ENCODE peak calls at places on chromosome 22, in seven cellular contexts. F is Peyer's patch; J is CD8-positive, alpha-beta T cell; C is neural progenitor cell; T is heart right ventricle; K is lower lobe of right lung; P is cardiac muscle cell. R is an unnamed sample.

GRCh38 chr22:37661160-37661924 is 2.8 kb downstream of the PDXP start:
- DNase-seq in F (no peak), J (no peak), C (peak), T (no peak), K (no peak), P (peak), R (no peak)

GRCh38 chr22:41382098-41382578 is 396 bp downstream of the TEF start:
- DNase-seq in F (peak), J (peak), C (peak), T (peak), K (peak), P (peak), R (peak)

GRCh38 chr22:30246962-30247376 is 410 bp upstream of the LIF start:
- DNase-seq in F (peak), J (no peak), C (no peak), T (no peak), K (no peak), P (no peak), R (no peak)

GRCh38 chr22:20456064-20456721 is 18.6 kb upstream of the SCARF2 start:
- DNase-seq in F (peak), J (peak), C (peak), T (peak), K (peak), P (peak), R (peak)

GRCh38 chr22:31160328-31160978 is 471 bp downstream of the RNF185 start:
- DNase-seq in F (no peak), J (no peak), C (no peak), T (no peak), K (no peak), P (peak), R (no peak)

GRCh38 chr22:25880524-25880923 is 138.5 kb downstream of the MYO18B start:
- DNase-seq in F (no peak), J (no peak), C (no peak), T (no peak), K (no peak), P (no peak), R (no peak)

GRCh38 chr22:29747832-29748231 is 19.0 kb downstream of the ZMAT5 start:
- DNase-seq in F (peak), J (no peak), C (no peak), T (no peak), K (no peak), P (no peak), R (no peak)

GRCh38 chr22:41308054-41308453 is 6.7 kb downstream of the ZC3H7B start:
- DNase-seq in F (no peak), J (no peak), C (no peak), T (no peak), K (no peak), P (no peak), R (no peak)

GRCh38 chr22:40521046-40521445 is 115.5 kb downstream of the MRTFA start:
- DNase-seq in F (no peak), J (no peak), C (no peak), T (no peak), K (no peak), P (no peak), R (no peak)

GRCh38 chr22:27206001-27206746 is 548.8 kb downstream of the MIAT start:
- DNase-seq in F (no peak), J (no peak), C (no peak), T (no peak), K (no peak), P (no peak), R (peak)

GRCh38 chr22:45586651-45587405 is 84.1 kb downstream of the FBLN1 start:
- DNase-seq in F (no peak), J (no peak), C (no peak), T (no peak), K (peak), P (no peak), R (no peak)

GRCh38 chr22:40325315-40325714 is 21.0 kb upstream of the ADSL start:
- DNase-seq in F (no peak), J (peak), C (no peak), T (no peak), K (no peak), P (no peak), R (no peak)

GRCh38 chr22:26169312-26170111 is at the start of gene SEZ6L:
- DNase-seq in F (no peak), J (no peak), C (peak), T (peak), K (peak), P (peak), R (no peak)

GRCh38 chr22:41106122-41106968 is 14.0 kb downstream of the EP300 start:
- DNase-seq in F (no peak), J (no peak), C (no peak), T (no peak), K (no peak), P (no peak), R (no peak)

GRCh38 chr22:26174280-26174679 is 5.0 kb downstream of the SEZ6L start:
- DNase-seq in F (no peak), J (no peak), C (peak), T (no peak), K (no peak), P (peak), R (no peak)

GRCh38 chr22:40051322-40051721 is 56.6 kb downstream of the FAM83F start:
- DNase-seq in F (no peak), J (no peak), C (no peak), T (no peak), K (no peak), P (no peak), R (no peak)

GRCh38 chr22:19823191-19823590 is 31.5 kb downstream of the GNB1L start:
- DNase-seq in F (no peak), J (no peak), C (no peak), T (no peak), K (peak), P (no peak), R (peak)

GRCh38 chr22:26273011-26273675 is 103.9 kb downstream of the SEZ6L start:
- DNase-seq in F (no peak), J (no peak), C (no peak), T (no peak), K (no peak), P (no peak), R (no peak)

GRCh38 chr22:27130949-27131745 is 473.8 kb downstream of the MIAT start:
- DNase-seq in F (no peak), J (no peak), C (no peak), T (no peak), K (no peak), P (no peak), R (no peak)

GRCh38 chr22:26986051-26986881 is 328.9 kb downstream of the MIAT start:
- DNase-seq in F (no peak), J (no peak), C (peak), T (no peak), K (no peak), P (no peak), R (no peak)

GRCh38 chr22:46696614-46697013 is 41.4 kb downstream of the CERK start:
- DNase-seq in F (no peak), J (no peak), C (no peak), T (no peak), K (no peak), P (no peak), R (no peak)

GRCh38 chr22:29765905-29766631 is 739 bp downstream of the ZMAT5 start:
- DNase-seq in F (no peak), J (no peak), C (no peak), T (no peak), K (no peak), P (peak), R (no peak)

GRCh38 chr22:24972369-24972768 is 19.9 kb downstream of the KIAA1671 start:
- DNase-seq in F (no peak), J (no peak), C (no peak), T (no peak), K (no peak), P (no peak), R (no peak)

GRCh38 chr22:35611891-35612576 is 5.1 kb downstream of the MB start:
- DNase-seq in F (no peak), J (no peak), C (no peak), T (no peak), K (peak), P (no peak), R (no peak)

GRCh38 chr22:35609761-35610160 is 7.4 kb downstream of the MB start:
- DNase-seq in F (no peak), J (no peak), C (no peak), T (no peak), K (peak), P (no peak), R (no peak)

GRCh38 chr22:35611200-35611890 is 5.8 kb downstream of the MB start:
- DNase-seq in F (no peak), J (no peak), C (no peak), T (no peak), K (peak), P (no peak), R (no peak)

GRCh38 chr22:35609261-35609660 is 7.9 kb downstream of the MB start:
- DNase-seq in F (no peak), J (no peak), C (no peak), T (no peak), K (peak), P (no peak), R (no peak)

DNA sequence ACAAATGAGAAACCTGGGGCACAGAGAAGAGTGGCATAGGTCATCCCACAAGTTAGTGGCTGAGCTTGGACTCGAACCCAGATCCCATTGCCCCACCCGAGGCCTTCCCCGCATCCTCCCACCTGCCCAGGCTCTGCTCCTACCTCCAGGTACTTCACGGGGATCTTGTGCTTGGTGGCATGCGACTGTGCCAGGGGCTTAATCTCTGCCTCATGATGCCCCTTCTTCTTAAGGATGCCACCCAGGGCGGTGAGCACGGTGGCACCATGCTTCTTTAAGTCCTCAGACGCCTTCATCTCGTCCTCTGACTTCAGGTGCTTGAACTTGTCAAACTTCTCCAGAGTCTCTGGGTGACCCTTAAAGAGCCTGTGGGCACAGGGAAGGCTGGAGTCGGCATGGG is 6.4 kb downstream of the MB start:
- DNase-seq in F (no peak), J (no peak), C (no peak), T (no peak), K (peak), P (no peak), R (no peak)
- H3K27ac ChIP-seq in F (no peak), J (no peak), C (no peak), T (peak), K (no peak), P (no peak), R (no peak)

GRCh38 chr22:50260801-50261614 is 475 bp downstream of the MAPK12 start:
- DNase-seq in F (no peak), J (no peak), C (peak), T (no peak), K (peak), P (peak), R (no peak)
- H3K27ac ChIP-seq in F (no peak), J (no peak), C (no peak), T (peak), K (no peak), P (no peak), R (no peak)

GRCh38 chr22:34115722-34116121 is 195.4 kb upstream of the LARGE1 start:
- DNase-seq in F (no peak), J (no peak), C (no peak), T (no peak), K (no peak), P (no peak), R (no peak)
- H3K27ac ChIP-seq in F (no peak), J (no peak), C (no peak), T (no peak), K (no peak), P (no peak), R (no peak)

GRCh38 chr22:36298118-36298517 is 45.2 kb downstream of the APOL1 start:
- DNase-seq in F (no peak), J (no peak), C (no peak), T (no peak), K (no peak), P (no peak), R (no peak)
- H3K27ac ChIP-seq in F (no peak), J (no peak), C (no peak), T (no peak), K (no peak), P (no peak), R (peak)

DNA sequence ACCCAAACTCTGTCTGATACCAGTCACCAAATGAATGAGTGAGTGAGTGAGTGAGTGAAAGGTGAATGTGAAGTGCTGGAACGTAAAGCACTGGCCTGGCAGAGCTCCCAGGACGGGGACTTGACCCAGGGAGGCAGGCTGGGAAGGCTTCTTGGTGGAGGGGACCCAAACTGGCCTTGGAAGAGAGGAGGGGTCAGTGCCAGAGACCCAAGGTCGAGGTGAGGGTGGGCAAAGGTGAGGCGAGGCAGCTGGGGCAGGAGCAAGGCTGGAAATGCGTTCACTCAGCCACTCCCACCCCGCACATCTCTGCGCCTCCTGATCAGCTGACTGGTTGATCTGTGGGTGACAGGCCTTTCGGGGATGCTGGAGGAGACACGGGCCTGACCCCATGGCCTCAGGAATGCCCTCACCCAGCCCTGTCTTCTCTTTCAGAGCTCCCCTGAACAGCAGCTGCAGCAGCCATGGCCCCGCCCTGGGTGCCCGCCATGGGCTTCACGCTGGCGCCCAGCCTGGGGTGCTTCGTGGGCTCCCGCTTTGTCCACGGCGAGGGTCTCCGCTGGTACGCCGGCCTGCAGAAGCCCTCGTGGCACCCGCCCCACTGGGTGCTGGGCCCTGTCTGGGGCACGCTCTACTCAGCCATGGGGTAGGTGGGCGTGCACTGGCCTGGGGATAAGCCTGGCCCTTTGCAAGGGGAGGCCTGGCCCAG is 7.6 kb downstream of the TSPO start:
- DNase-seq in F (no peak), J (no peak), C (no peak), T (no peak), K (no peak), P (no peak), R (no peak)
- H3K27ac ChIP-seq in F (no peak), J (no peak), C (no peak), T (no peak), K (no peak), P (no peak), R (no peak)

DNA sequence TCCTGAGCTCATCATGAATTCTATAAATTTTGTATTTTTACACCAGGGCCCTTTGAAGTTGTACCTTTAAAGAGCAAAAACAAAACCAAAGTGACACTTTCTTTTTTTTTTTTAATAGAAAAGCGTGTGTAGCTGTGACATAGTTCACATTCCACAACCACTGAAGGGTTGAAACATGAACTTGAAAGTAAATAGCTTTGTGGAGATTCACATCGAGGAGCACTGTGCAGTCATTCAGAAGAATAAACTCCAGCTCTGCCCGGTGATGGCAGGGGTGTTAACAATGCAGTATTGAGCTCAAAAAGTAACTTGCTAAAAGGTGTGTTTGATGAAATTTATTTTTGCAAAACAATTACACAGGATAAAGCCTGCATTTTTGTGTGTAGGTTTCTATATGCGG is 1166.2 kb downstream of the TBC1D22A start:
- DNase-seq in F (no peak), J (no peak), C (no peak), T (no peak), K (no peak), P (no peak), R (no peak)
- H3K27ac ChIP-seq in F (no peak), J (no peak), C (no peak), T (no peak), K (no peak), P (no peak), R (no peak)

GRCh38 chr22:50270302-50271010 is at the start of gene MAPK11:
- DNase-seq in F (peak), J (peak), C (peak), T (peak), K (peak), P (peak), R (no peak)
- H3K27ac ChIP-seq in F (peak), J (no peak), C (no peak), T (peak), K (peak), P (no peak), R (no peak)

GRCh38 chr22:49014227-49015201 is 813.2 kb downstream of the BRD1 start:
- DNase-seq in F (no peak), J (no peak), C (no peak), T (no peak), K (peak), P (no peak), R (peak)
- H3K27ac ChIP-seq in F (no peak), J (no peak), C (no peak), T (no peak), K (peak), P (no peak), R (peak)

DNA sequence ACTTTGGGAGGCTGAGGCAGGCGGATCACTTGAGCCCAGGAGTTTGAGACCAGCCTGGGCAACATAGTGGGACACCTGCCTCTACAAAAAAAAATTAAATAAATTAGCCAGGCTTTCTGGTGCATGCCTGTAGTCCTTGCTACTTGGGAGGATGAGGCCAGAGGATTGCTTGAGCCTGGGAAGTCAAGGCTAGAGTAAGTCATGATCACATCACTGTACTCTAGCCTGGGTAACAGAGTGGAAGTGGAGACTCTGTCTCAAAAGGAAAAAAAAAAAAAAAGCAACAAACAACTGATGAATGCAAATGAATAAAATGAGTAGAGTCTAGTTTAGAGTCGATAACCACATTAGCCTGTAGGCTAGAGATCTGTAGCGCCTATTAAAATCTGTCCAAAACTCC is 3.9 kb upstream of the BCL2L13 start:
- DNase-seq in F (no peak), J (no peak), C (no peak), T (no peak), K (no peak), P (no peak), R (no peak)
- H3K27ac ChIP-seq in F (no peak), J (no peak), C (no peak), T (no peak), K (no peak), P (no peak), R (no peak)